ENCODE peak calls at places on chromosome 15, in seven cellular contexts. I, O, J, L, N, P and Q are unnamed samples.

GRCh38 chr15:56795400-56795983 is 62.2 kb upstream of the ZNF280D start:
- DNase-seq in P (no peak), J (no peak), N (no peak), I (no peak), L (no peak), O (no peak), Q (no peak)

GRCh38 chr15:81379269-81379668 is 5.3 kb upstream of the TMC3 start:
- DNase-seq in I (no peak), P (no peak), J (no peak), O (no peak), L (no peak), N (no peak), Q (no peak)

GRCh38 chr15:60798821-60799220 is 319.9 kb upstream of the ICE2 start:
- DNase-seq in P (no peak), N (peak; percentile 22), L (no peak), I (no peak), O (peak; percentile 54), J (peak; percentile 70), Q (peak; percentile 46)

GRCh38 chr15:54131410-54131809 is 153.2 kb downstream of the UNC13C start:
- DNase-seq in I (no peak), N (no peak), J (no peak), O (no peak), L (no peak), P (no peak), Q (no peak)

GRCh38 chr15:38263996-38264395 is 11.4 kb downstream of the SPRED1 start:
- DNase-seq in N (no peak), P (no peak), I (no peak), O (peak; percentile 77), J (no peak), L (no peak), Q (no peak)

GRCh38 chr15:64521726-64522164 is 61.4 kb downstream of the ZNF609 start:
- DNase-seq in N (no peak), O (peak; percentile 69), L (no peak), P (no peak), I (no peak), J (no peak), Q (no peak)

GRCh38 chr15:66882251-66883020 is 180.4 kb downstream of the SMAD6 start:
- DNase-seq in L (peak; percentile 38), N (no peak), I (no peak), J (no peak), O (peak; percentile 91), P (no peak), Q (no peak)

GRCh38 chr15:24761704-24762302 is 86.2 kb downstream of the NPAP1 start:
- DNase-seq in O (peak; percentile 4), N (no peak), J (no peak), I (no peak), P (no peak), L (no peak), Q (no peak)

GRCh38 chr15:29053006-29053405 is 167.2 kb downstream of the APBA2 start:
- DNase-seq in L (no peak), I (no peak), J (no peak), N (no peak), P (no peak), O (no peak), Q (no peak)

GRCh38 chr15:69673236-69673881 is 220.7 kb downstream of the RPLP1 start:
- DNase-seq in P (no peak), L (no peak), N (no peak), O (no peak), J (no peak), I (no peak), Q (no peak)

GRCh38 chr15:51121118-51121517 is 26.4 kb upstream of the TNFAIP8L3 start:
- DNase-seq in P (no peak), L (no peak), J (peak; percentile 96), N (no peak), O (peak; percentile 91), I (no peak), Q (no peak)

GRCh38 chr15:41501961-41502786 is 8.5 kb downstream of the ITPKA start:
- DNase-seq in N (no peak), O (no peak), P (peak; percentile 59), J (no peak), I (no peak), L (no peak), Q (peak; percentile 60)

GRCh38 chr15:88638626-88639372 is at the start of gene ISG20:
- DNase-seq in L (peak; percentile 93), O (peak; percentile 96), P (peak; percentile 99), J (peak; percentile 84), I (peak; percentile 87), N (peak; percentile 95), Q (peak; percentile 93)

GRCh38 chr15:42408178-42408577 is 48.9 kb downstream of the CAPN3 start:
- DNase-seq in I (no peak), L (no peak), N (no peak), J (no peak), O (no peak), P (no peak), Q (no peak)

GRCh38 chr15:25068696-25069095 is 113.9 kb downstream of the SNRPN start:
- DNase-seq in O (no peak), L (no peak), P (peak; percentile 3), N (no peak), J (no peak), I (no peak), Q (no peak)

GRCh38 chr15:98719169-98719515 is 70.8 kb downstream of the IGF1R start:
- DNase-seq in O (peak; percentile 62), L (no peak), N (no peak), I (no peak), J (no peak), P (no peak), Q (no peak)

GRCh38 chr15:60691508-60692047 is 212.6 kb upstream of the ICE2 start:
- DNase-seq in P (no peak), L (no peak), I (no peak), O (no peak), N (no peak), J (no peak), Q (no peak)

GRCh38 chr15:45921376-45921775 is 286.5 kb downstream of the SQOR start:
- DNase-seq in I (no peak), O (peak; percentile 15), N (no peak), L (no peak), P (no peak), J (no peak), Q (no peak)

GRCh38 chr15:92614791-92615785 is 40.5 kb downstream of the FAM174B start:
- DNase-seq in P (no peak), J (no peak), O (no peak), L (no peak), I (no peak), N (no peak), Q (no peak)

GRCh38 chr15:40367673-40368611 is 9.9 kb downstream of the DISP2 start:
- DNase-seq in L (no peak), J (no peak), O (peak; percentile 91), P (peak; percentile 92), I (peak; percentile 52), N (no peak), Q (peak; percentile 93)

GRCh38 chr15:53979051-53979788 is 979 bp downstream of the UNC13C start:
- DNase-seq in J (no peak), I (no peak), O (no peak), P (no peak), N (no peak), L (no peak), Q (no peak)